ENCODE peak calls at places on chromosomes 5 and 9, in ten cellular contexts. I is thoracic aorta, N is H9, P is A549, T is endothelial cell of umbilical vein, U is neural progenitor cell, K is endodermal cell, E is fibroblast of lung, S is Caco-2, O is H1. X is an unnamed sample. For H3K9me3, the result is how much of the 10 kb centered on the place peaks cover.

GRCh38 chr5:54401515-54401914 is 54.0 kb upstream of the HSPB3 start:
- DNase-seq in K (no peak), P (no peak), I (no peak), S (no peak), N (no peak), O (no peak), T (no peak), E (no peak), U (no peak), X (no peak)

GRCh38 chr9:129336601-129337286 is 158.7 kb upstream of the IER5L start:
- DNase-seq in I (no peak), S (no peak), N (peak), O (no peak), K (peak), T (peak), E (peak), P (no peak), U (peak), X (peak)

GRCh38 chr5:150302301-150303069 is at the start of gene ARSI:
- DNase-seq in T (no peak), K (peak), E (peak), S (peak), N (peak), U (peak), P (peak), I (no peak), O (no peak), X (peak)

GRCh38 chr5:122845253-122846050 is at the start of gene SNX24:
- DNase-seq in K (peak), S (peak), O (peak), I (peak), T (peak), N (peak), E (peak), U (peak), P (peak), X (peak)

GRCh38 chr5:160774646-160775313 is 77.2 kb downstream of the ATP10B start:
- DNase-seq in O (no peak), S (no peak), I (no peak), E (no peak), P (no peak), N (no peak), U (peak), K (no peak), T (no peak), X (no peak)

GRCh38 chr5:126972062-126972895 is 58.1 kb downstream of the MARCHF3 start:
- DNase-seq in S (no peak), N (no peak), I (no peak), T (peak), K (no peak), O (no peak), U (no peak), E (peak), P (no peak), X (no peak)

GRCh38 chr5:151651997-151652645 is 34.6 kb downstream of the SPARC start:
- DNase-seq in I (no peak), U (peak), P (peak), K (peak), T (peak), E (peak), O (peak), N (peak), S (peak), X (peak)

GRCh38 chr9:77833686-77834429 is 185.7 kb upstream of the GNA14 start:
- DNase-seq in S (no peak), O (no peak), I (no peak), P (no peak), N (no peak), K (no peak), E (no peak), T (no peak), U (no peak), X (no peak)

GRCh38 chr9:37395229-37395628 is 27.3 kb upstream of the GRHPR start:
- DNase-seq in O (no peak), S (no peak), I (no peak), U (no peak), K (no peak), T (no peak), N (no peak), E (no peak), P (no peak), X (no peak)

GRCh38 chr5:3276891-3277290 is 318.7 kb upstream of the IRX1 start:
- DNase-seq in S (no peak), P (no peak), K (no peak), E (no peak), I (no peak), N (no peak), T (no peak), U (no peak), O (no peak), X (no peak)

GRCh38 chr9:91433180-91433579 is 9.5 kb upstream of the NFIL3 start:
- DNase-seq in S (no peak), K (no peak), T (peak), P (peak), I (no peak), U (no peak), E (peak), N (no peak), O (no peak), X (no peak)

GRCh38 chr5:135488727-135489465 is 36.7 kb upstream of the TIFAB start:
- DNase-seq in T (peak), E (peak), U (peak), K (peak), S (peak), N (peak), I (no peak), O (peak), P (peak), X (no peak)

GRCh38 chr5:141384471-141385267 is 2.1 kb downstream of the PCDHGA7 start:
- DNase-seq in S (no peak), T (no peak), N (no peak), I (no peak), E (no peak), P (no peak), O (no peak), U (no peak), K (no peak), X (peak)
- H3K9me3 ChIP-seq in S (under half), T (under half), N (under half), I (half or more), E (under half), P (under half), O (under half), U (under half), K (under half), X (under half)

DNA sequence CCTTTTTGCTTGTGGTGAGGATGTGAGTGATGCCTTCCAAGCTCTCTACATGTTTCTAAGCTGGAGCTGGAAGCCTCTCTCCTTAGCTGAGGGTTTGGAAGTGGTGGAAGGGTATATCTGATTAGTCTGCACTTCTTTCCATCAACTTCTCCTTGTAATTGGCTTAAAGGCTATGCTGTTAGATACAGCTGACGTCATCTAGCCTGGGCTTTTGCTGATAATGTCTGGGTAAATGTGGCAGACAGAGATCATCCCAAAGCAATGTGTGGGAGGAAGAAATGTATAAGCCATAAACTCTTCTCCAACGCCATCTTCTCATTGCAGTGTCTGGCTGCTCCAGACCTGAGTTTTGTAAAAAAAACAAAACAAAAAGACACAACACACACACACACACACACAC is 29.3 kb downstream of the ZNF354C start:
- DNase-seq in T (no peak), N (no peak), U (no peak), S (no peak), O (no peak), I (no peak), K (no peak), E (no peak), P (no peak), X (no peak)
- H3K9me3 ChIP-seq in T (under half), N (half or more), U (under half), S (under half), O (half or more), I (half or more), K (half or more), E (under half), P (under half), X (under half)

GRCh38 chr9:137348781-137349470 is 46.9 kb upstream of the NRARP start:
- DNase-seq in N (no peak), I (no peak), T (no peak), S (no peak), E (no peak), U (no peak), O (no peak), K (no peak), P (no peak), X (peak)

GRCh38 chr9:137351781-137352501 is 49.9 kb upstream of the NRARP start:
- DNase-seq in E (no peak), P (no peak), T (no peak), N (no peak), O (no peak), I (no peak), U (no peak), K (peak), S (no peak), X (no peak)

GRCh38 chr9:137347928-137348327 is 45.9 kb upstream of the NRARP start:
- DNase-seq in K (no peak), S (no peak), T (no peak), P (no peak), O (no peak), E (no peak), I (no peak), N (no peak), U (no peak), X (no peak)

GRCh38 chr9:137350696-137351584 is 48.9 kb upstream of the NRARP start:
- DNase-seq in P (no peak), N (no peak), T (no peak), K (no peak), O (no peak), S (no peak), U (no peak), E (no peak), I (no peak), X (no peak)

GRCh38 chr9:137349471-137350033 is 47.5 kb upstream of the NRARP start:
- DNase-seq in N (no peak), O (no peak), I (no peak), E (no peak), P (no peak), K (no peak), T (no peak), S (no peak), U (no peak), X (no peak)
- H3K9me3 ChIP-seq in N (under half), O (half or more), I (under half), E (under half), P (under half), K (under half), T (under half), S (under half), U (under half), X (under half)

GRCh38 chr5:141389153-141390042 is 1.9 kb downstream of the PCDHGB4 start:
- DNase-seq in U (no peak), O (no peak), P (no peak), K (no peak), S (no peak), E (no peak), T (no peak), N (no peak), I (no peak), X (no peak)
- H3K9me3 ChIP-seq in U (under half), O (under half), P (half or more), K (half or more), S (under half), E (under half), T (under half), N (under half), I (half or more), X (half or more)

DNA sequence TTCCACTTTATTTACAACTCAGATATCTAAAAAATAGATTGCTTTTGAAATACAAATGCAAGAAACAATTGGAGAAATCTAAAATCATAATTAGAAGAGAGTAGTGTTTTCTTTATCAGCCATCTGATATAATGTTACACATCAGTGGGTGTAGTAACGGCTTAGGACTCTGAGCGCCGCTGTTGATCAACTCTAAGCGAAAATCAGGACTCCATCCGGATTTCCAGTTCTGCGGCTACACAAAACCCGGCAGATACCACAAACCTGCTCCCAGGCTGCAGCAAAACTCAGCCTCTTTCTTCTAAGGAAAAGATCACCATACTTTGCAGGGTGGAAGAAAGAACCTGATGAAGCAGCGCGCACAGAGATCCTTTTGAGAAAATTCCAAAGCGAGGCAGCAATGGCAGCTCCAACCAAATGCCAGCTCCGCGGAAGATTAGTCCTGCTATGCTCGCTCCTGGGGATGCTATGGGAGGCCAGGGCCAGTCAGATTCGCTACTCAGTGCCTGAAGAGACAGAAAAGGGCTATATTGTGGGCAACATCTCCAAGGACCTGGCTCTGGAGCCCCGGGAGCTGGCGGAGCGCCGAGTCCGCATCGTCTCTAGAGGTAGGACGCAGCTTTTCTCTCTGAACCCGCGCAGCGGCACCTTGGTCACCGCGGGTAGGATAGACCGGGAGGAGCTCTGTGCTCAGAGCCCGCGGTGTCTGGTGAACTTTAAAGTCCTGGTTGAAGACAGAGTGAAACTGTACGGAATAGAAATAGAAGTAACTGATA is at the start of gene PCDHGA9:
- DNase-seq in U (no peak), T (no peak), S (no peak), K (peak), O (no peak), N (no peak), E (peak), I (no peak), P (no peak), X (no peak)
- H3K9me3 ChIP-seq in U (under half), T (under half), S (under half), K (half or more), O (under half), N (under half), E (under half), I (half or more), P (half or more), X (half or more)

GRCh38 chr9:117907420-117907819 is 203.2 kb downstream of the TLR4 start:
- DNase-seq in K (no peak), T (no peak), U (no peak), I (no peak), E (no peak), O (no peak), N (no peak), P (no peak), S (no peak), X (no peak)
- H3K9me3 ChIP-seq in K (under half), T (under half), U (under half), I (under half), E (under half), O (under half), N (under half), P (under half), S (under half), X (under half)

DNA sequence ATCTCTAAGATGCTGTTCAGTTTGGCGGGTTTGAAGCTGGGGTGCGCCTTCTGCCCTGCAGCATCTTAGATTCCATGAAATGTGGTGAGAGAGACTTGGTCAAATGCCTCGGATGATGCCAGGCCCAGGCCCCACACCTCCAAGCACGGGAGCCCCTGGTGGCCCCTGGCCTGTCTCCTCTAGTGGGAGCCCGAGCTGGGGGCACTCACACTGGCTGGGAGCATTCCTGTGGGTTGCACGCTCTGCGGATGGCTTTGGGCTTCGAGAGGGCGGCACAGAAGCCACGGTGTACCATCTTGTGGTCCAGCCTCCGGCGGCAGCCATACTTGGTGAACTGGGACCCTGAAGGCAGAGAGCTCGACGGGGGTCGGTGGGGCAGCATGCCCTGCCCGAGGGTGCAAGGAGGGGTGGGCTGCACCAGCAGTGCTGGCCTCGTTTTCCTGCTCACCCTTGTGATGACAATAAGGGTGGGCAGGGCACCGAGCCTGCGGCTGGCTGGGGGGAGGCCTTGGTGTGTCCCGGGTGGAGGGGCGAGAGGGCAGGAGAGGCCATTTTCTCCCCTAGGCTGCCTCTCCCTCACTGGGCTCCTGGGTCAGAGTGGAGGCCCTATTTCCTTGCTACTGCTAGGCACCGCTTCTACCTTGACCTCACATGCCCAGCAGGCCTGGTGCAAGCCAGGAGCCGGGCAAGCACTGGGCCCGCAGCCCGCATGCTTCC is 65.8 kb downstream of the ZNF354C start:
- DNase-seq in E (no peak), N (peak), O (no peak), T (no peak), P (no peak), K (peak), S (peak), U (no peak), I (no peak), X (peak)
- H3K9me3 ChIP-seq in E (under half), N (under half), O (half or more), T (under half), P (under half), K (under half), S (under half), U (under half), I (under half), X (under half)

DNA sequence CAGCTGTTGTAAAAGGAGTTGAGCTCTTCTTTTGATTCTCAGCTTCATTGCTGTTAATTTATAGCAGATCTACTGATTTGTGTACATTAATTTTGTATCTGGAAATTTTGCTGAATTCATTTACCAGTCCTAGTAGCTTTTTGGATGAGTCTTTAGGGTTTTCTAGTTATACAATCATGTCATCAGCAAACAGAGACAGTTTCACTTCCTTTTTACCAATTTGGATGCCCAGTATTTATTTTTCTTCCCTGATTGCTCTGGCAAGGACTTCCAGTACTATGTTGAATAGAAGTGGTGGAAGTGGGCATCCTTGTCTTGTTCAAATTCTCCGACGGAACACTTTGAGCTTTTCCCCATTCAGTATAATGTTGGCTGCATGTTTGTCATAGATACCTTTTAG is 398.9 kb upstream of the POU5F2 start:
- DNase-seq in P (no peak), T (no peak), E (no peak), O (no peak), S (no peak), N (no peak), I (no peak), U (no peak), K (no peak), X (no peak)
- H3K9me3 ChIP-seq in P (under half), T (under half), E (under half), O (under half), S (under half), N (under half), I (under half), U (under half), K (half or more), X (under half)

GRCh38 chr9:33638516-33638915 is 114.5 kb downstream of the ANKRD18B start:
- DNase-seq in N (no peak), I (no peak), P (no peak), K (no peak), O (no peak), U (no peak), S (no peak), E (no peak), T (no peak), X (no peak)
- H3K9me3 ChIP-seq in N (under half), I (under half), P (under half), K (under half), O (under half), U (under half), S (under half), E (under half), T (under half), X (under half)